ENCODE peak calls at places on chromosomes 13 and 19, in six cellular contexts. Y is H1, I is IMR-90, L is neuronal stem cell, G is H9, C is trophoblast cell. E is an unnamed sample.

GRCh38 chr19:42628411-42629135 is 33.8 kb upstream of the CEACAM8 start:
- DNase-seq in Y (no peak), I (no peak), L (no peak), G (no peak), C (no peak), E (no peak)

GRCh38 chr13:94154362-94154761 is 325.1 kb downstream of the DCT start:
- DNase-seq in Y (no peak), I (peak; percentile 35), L (no peak), G (no peak), C (no peak), E (no peak)

GRCh38 chr13:80133631-80134083 is 207.3 kb downstream of the SPRY2 start:
- DNase-seq in Y (no peak), I (no peak), L (no peak), G (no peak), C (no peak), E (no peak)

GRCh38 chr19:1365306-1365963 is 18.3 kb upstream of the NDUFS7 start:
- DNase-seq in Y (no peak), I (no peak), L (no peak), G (no peak), C (no peak), E (no peak)

GRCh38 chr19:38303517-38304351 is at the start of gene C19orf33:
- DNase-seq in Y (no peak), I (no peak), L (no peak), G (peak; percentile 85), C (peak; percentile 55), E (no peak)

GRCh38 chr19:7923295-7924191 is 2.4 kb downstream of the CTXN1 start:
- DNase-seq in Y (no peak), I (no peak), L (no peak), G (no peak), C (no peak), E (no peak)

GRCh38 chr13:24692541-24692940 is 12.3 kb downstream of the ATP12A start:
- DNase-seq in Y (no peak), I (peak; percentile 8), L (no peak), G (no peak), C (no peak), E (peak; percentile 66)

GRCh38 chr13:42405665-42406390 is 133.9 kb downstream of the AKAP11 start:
- DNase-seq in Y (no peak), I (peak; percentile 8), L (no peak), G (no peak), C (no peak), E (peak; percentile 41)

GRCh38 chr13:112575680-112576079 is 12.3 kb downstream of the TUBGCP3 start:
- DNase-seq in Y (no peak), I (no peak), L (no peak), G (peak; percentile 48), C (no peak), E (no peak)

GRCh38 chr13:32107474-32107873 is 75.9 kb downstream of the FRY start:
- DNase-seq in Y (no peak), I (no peak), L (no peak), G (no peak), C (no peak), E (no peak)

GRCh38 chr13:95296326-95296939 is 4.8 kb downstream of the ABCC4 start:
- DNase-seq in Y (no peak), I (no peak), L (no peak), G (peak; percentile 74), C (peak; percentile 19), E (no peak)

GRCh38 chr13:109400192-109400591 is 386.2 kb downstream of the IRS2 start:
- DNase-seq in Y (no peak), I (no peak), L (no peak), G (peak; percentile 36), C (peak; percentile 25), E (no peak)

GRCh38 chr19:5103061-5103701 is 134.3 kb downstream of the KDM4B start:
- DNase-seq in Y (no peak), I (peak; percentile 12), L (no peak), G (no peak), C (no peak), E (no peak)

GRCh38 chr19:648904-649733 is 9.4 kb downstream of the FGF22 start:
- DNase-seq in Y (no peak), I (no peak), L (no peak), G (no peak), C (no peak), E (no peak)

GRCh38 chr19:33404916-33405315 is 31.4 kb downstream of the CEBPG start:
- DNase-seq in Y (no peak), I (no peak), L (no peak), G (no peak), C (no peak), E (no peak)

GRCh38 chr13:43006893-43007631 is 15.0 kb upstream of the EPSTI1 start:
- DNase-seq in Y (no peak), I (peak; percentile 63), L (no peak), G (no peak), C (no peak), E (peak; percentile 43)

GRCh38 chr19:18464646-18465045 is 26.7 kb upstream of the ISYNA1 start:
- DNase-seq in Y (no peak), I (peak; percentile 97), L (no peak), G (no peak), C (no peak), E (peak; percentile 95)

GRCh38 chr13:114315074-114315785 is 927 bp downstream of the CHAMP1 start:
- DNase-seq in Y (no peak), I (no peak), L (no peak), G (no peak), C (no peak), E (no peak)

GRCh38 chr19:1001538-1002166 is 1.4 kb downstream of the GRIN3B start:
- DNase-seq in Y (no peak), I (no peak), L (peak; percentile 65), G (peak; percentile 74), C (no peak), E (peak; percentile 52)

GRCh38 chr19:5297272-5297669 is 43.3 kb downstream of the PTPRS start:
- DNase-seq in Y (no peak), I (no peak), L (no peak), G (no peak), C (no peak), E (no peak)

GRCh38 chr19:51690359-51691121 is 2.6 kb upstream of the SPACA6 start:
- DNase-seq in Y (no peak), I (peak; percentile 68), L (peak; percentile 85), G (peak; percentile 83), C (peak; percentile 68), E (peak; percentile 91)

GRCh38 chr13:20616059-20616797 is 49.3 kb downstream of the IFT88 start:
- DNase-seq in Y (no peak), I (peak; percentile 98), L (no peak), G (no peak), C (no peak), E (peak; percentile 89)

GRCh38 chr13:36414461-36414860 is 17.8 kb upstream of the CCNA1 start:
- DNase-seq in Y (no peak), I (no peak), L (no peak), G (no peak), C (no peak), E (no peak)

GRCh38 chr19:15759962-15760565 is 22.3 kb downstream of the OR10H3 start:
- DNase-seq in Y (no peak), I (no peak), L (no peak), G (no peak), C (no peak), E (no peak)

GRCh38 chr13:46720189-46720588 is 76.8 kb downstream of the ESD start:
- DNase-seq in Y (no peak), I (no peak), L (no peak), G (no peak), C (no peak), E (no peak)

GRCh38 chr13:41356788-41357187 is 45.7 kb downstream of the NAA16 start:
- DNase-seq in Y (no peak), I (no peak), L (no peak), G (no peak), C (peak; percentile 15), E (no peak)

GRCh38 chr13:103573446-103573845 is 507.2 kb upstream of the SLC10A2 start:
- DNase-seq in Y (no peak), I (no peak), L (no peak), G (no peak), C (no peak), E (no peak)

GRCh38 chr19:43681826-43682225 is 11.9 kb upstream of the PLAUR start:
- DNase-seq in Y (no peak), I (no peak), L (no peak), G (no peak), C (no peak), E (no peak)

GRCh38 chr13:44331912-44332840 is 41.4 kb upstream of the SERP2 start:
- DNase-seq in Y (no peak), I (peak; percentile 84), L (no peak), G (no peak), C (no peak), E (peak; percentile 85)

GRCh38 chr19:4042731-4043082 is 24.0 kb downstream of the ZBTB7A start:
- DNase-seq in Y (no peak), I (no peak), L (no peak), G (no peak), C (no peak), E (no peak)

GRCh38 chr19:14005381-14006084 is 587 bp downstream of the RFX1 start:
- DNase-seq in Y (peak; percentile 51), I (peak; percentile 75), L (peak; percentile 85), G (peak; percentile 90), C (peak; percentile 82), E (peak; percentile 88)

GRCh38 chr13:112457485-112457884 is 81.3 kb downstream of the SPACA7 start:
- DNase-seq in Y (no peak), I (no peak), L (no peak), G (no peak), C (no peak), E (no peak)

GRCh38 chr19:38739440-38740251 is 4.6 kb downstream of the CAPN12 start:
- DNase-seq in Y (no peak), I (no peak), L (no peak), G (no peak), C (no peak), E (no peak)

GRCh38 chr13:68160466-68160865 is 930.3 kb upstream of the PCDH9 start:
- DNase-seq in Y (no peak), I (no peak), L (no peak), G (no peak), C (no peak), E (no peak)
- H4K91ac ChIP-seq in Y (no peak overlapping the region), I (no peak overlapping the region), L (no peak overlapping the region), G (no peak overlapping the region), C (no peak overlapping the region), E (no peak overlapping the region)

GRCh38 chr13:50699874-50700663 is 143.4 kb downstream of the DLEU7 start:
- DNase-seq in Y (no peak), I (no peak), L (no peak), G (no peak), C (no peak), E (no peak)
- H3K4me2 ChIP-seq in Y (no peak overlapping the region), I (no peak overlapping the region), L (no peak overlapping the region), G (no peak overlapping the region), C (no peak overlapping the region), E (peak overlapping the region; percentile 49)

GRCh38 chr19:23785982-23786381 is 27.3 kb upstream of the ZNF681 start:
- DNase-seq in Y (no peak), I (no peak), L (no peak), G (no peak), C (no peak), E (no peak)
- H4K91ac ChIP-seq in Y (no peak overlapping the region), I (no peak overlapping the region), L (no peak overlapping the region), G (no peak overlapping the region), C (no peak overlapping the region), E (no peak overlapping the region)

DNA sequence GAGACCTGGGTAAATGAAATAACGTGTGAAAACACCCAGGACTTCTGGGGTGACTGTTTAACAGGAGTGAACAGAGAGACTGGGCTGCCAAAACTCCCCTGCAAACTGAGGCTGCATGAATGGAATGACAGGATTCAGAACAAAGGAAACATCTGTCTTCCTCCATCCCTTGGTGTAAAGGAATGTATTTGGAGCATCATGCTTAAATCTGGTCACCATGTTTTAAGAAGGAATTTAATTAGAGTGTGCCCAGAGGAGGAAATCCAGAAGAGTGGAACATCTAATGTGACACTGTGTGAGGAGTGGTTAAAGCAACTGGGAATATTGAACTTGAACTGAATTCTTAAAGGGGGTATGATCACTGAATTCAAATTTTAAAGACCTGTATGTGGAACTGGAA is 437.2 kb downstream of the LIG4 start:
- DNase-seq in Y (no peak), I (no peak), L (no peak), G (no peak), C (no peak), E (no peak)
- H3K4me2 ChIP-seq in Y (no peak overlapping the region), I (no peak overlapping the region), L (no peak overlapping the region), G (no peak overlapping the region), C (no peak overlapping the region), E (no peak overlapping the region)

E was measured in mesenchymal stem cell.